ENCODE peak calls at places on chromosomes 5 and 9, in seven cellular contexts. W is NB4; R is astrocyte of the spinal cord; T is PC-9; Z is CD8-positive, alpha-beta memory T cell; G is lower lobe of right lung; J is heart right ventricle. F is an unnamed sample.

GRCh38 chr9:132074736-132075135 is 4.9 kb downstream of the MED27 start:
- DNase-seq in W (no peak), R (peak; percentile 79), T (no peak), Z (no peak), G (no peak), J (no peak), F (peak; percentile 44)

GRCh38 chr5:50978903-50979302 is 312.5 kb downstream of the PARP8 start:
- DNase-seq in W (no peak), R (no peak), T (no peak), Z (no peak), G (no peak), J (no peak), F (no peak)

GRCh38 chr5:112594060-112594850 is 143.4 kb upstream of the APC start:
- DNase-seq in W (no peak), R (no peak), T (no peak), Z (no peak), G (no peak), J (no peak), F (no peak)

GRCh38 chr9:95581900-95582299 is 65.1 kb upstream of the PTCH1 start:
- DNase-seq in W (no peak), R (no peak), T (no peak), Z (no peak), G (no peak), J (no peak), F (no peak)

GRCh38 chr9:120381839-120382238 is 198.1 kb downstream of the CDK5RAP2 start:
- DNase-seq in W (no peak), R (no peak), T (no peak), Z (no peak), G (no peak), J (no peak), F (no peak)

GRCh38 chr5:177531209-177531940 is 14.6 kb upstream of the DDX41 start:
- DNase-seq in W (no peak), R (no peak), T (no peak), Z (no peak), G (no peak), J (no peak), F (no peak)

GRCh38 chr9:3751125-3751758 is 225.4 kb upstream of the RFX3 start:
- DNase-seq in W (peak; percentile 76), R (peak; percentile 92), T (no peak), Z (no peak), G (no peak), J (no peak), F (peak; percentile 62)

GRCh38 chr5:150122158-150122510 is 33.5 kb downstream of the PDGFRB start:
- DNase-seq in W (peak; percentile 73), R (no peak), T (no peak), Z (no peak), G (peak; percentile 74), J (no peak), F (no peak)

GRCh38 chr5:65663804-65664521 is 39.1 kb downstream of the SHLD3 start:
- DNase-seq in W (no peak), R (peak; percentile 6), T (no peak), Z (no peak), G (no peak), J (no peak), F (no peak)

GRCh38 chr9:35923927-35924763 is 14.9 kb downstream of the SPAAR start:
- DNase-seq in W (peak; percentile 48), R (peak; percentile 96), T (peak; percentile 75), Z (no peak), G (no peak), J (no peak), F (peak; percentile 92)

GRCh38 chr5:33023649-33024048 is 312.5 kb downstream of the NPR3 start:
- DNase-seq in W (no peak), R (no peak), T (no peak), Z (no peak), G (no peak), J (no peak), F (no peak)

GRCh38 chr5:173306695-173307094 is 21.5 kb downstream of the STC2 start:
- DNase-seq in W (no peak), R (no peak), T (peak; percentile 25), Z (no peak), G (no peak), J (no peak), F (no peak)

GRCh38 chr5:115351356-115352195 is 55.1 kb upstream of the CCDC112 start:
- DNase-seq in W (no peak), R (peak; percentile 72), T (peak; percentile 46), Z (no peak), G (no peak), J (no peak), F (no peak)

GRCh38 chr5:61460471-61460870 is 128.4 kb downstream of the ZSWIM6 start:
- DNase-seq in W (peak; percentile 4), R (no peak), T (no peak), Z (no peak), G (no peak), J (no peak), F (no peak)

GRCh38 chr9:83544002-83544698 is 5.9 kb upstream of the FRMD3 start:
- DNase-seq in W (peak; percentile 66), R (peak; percentile 79), T (peak; percentile 71), Z (no peak), G (no peak), J (peak; percentile 36), F (peak; percentile 48)

GRCh38 chr9:122088880-122089567 is 4.1 kb downstream of the TTLL11 start:
- DNase-seq in W (no peak), R (no peak), T (peak; percentile 28), Z (no peak), G (no peak), J (no peak), F (no peak)

GRCh38 chr9:138057726-138058125 is 180.1 kb downstream of the CACNA1B start:
- DNase-seq in W (no peak), R (no peak), T (no peak), Z (no peak), G (no peak), J (no peak), F (no peak)

GRCh38 chr9:89877051-89878002 is 272.5 kb downstream of the GADD45G start:
- DNase-seq in W (no peak), R (no peak), T (no peak), Z (no peak), G (peak; percentile 20), J (no peak), F (no peak)

GRCh38 chr9:14652729-14653377 is 40.4 kb downstream of the ZDHHC21 start:
- DNase-seq in W (peak; percentile 26), R (peak; percentile 10), T (no peak), Z (no peak), G (no peak), J (no peak), F (no peak)

GRCh38 chr9:87861332-87861731 is 21.3 kb upstream of the SPATA31E1 start:
- DNase-seq in W (no peak), R (no peak), T (peak; percentile 41), Z (no peak), G (no peak), J (no peak), F (no peak)
- H3K4me3 ChIP-seq in W (no peak overlapping the region), R (no peak overlapping the region), T (no peak overlapping the region), Z (no peak overlapping the region), G (no peak overlapping the region), J (no peak overlapping the region), F (no peak overlapping the region)

DNA sequence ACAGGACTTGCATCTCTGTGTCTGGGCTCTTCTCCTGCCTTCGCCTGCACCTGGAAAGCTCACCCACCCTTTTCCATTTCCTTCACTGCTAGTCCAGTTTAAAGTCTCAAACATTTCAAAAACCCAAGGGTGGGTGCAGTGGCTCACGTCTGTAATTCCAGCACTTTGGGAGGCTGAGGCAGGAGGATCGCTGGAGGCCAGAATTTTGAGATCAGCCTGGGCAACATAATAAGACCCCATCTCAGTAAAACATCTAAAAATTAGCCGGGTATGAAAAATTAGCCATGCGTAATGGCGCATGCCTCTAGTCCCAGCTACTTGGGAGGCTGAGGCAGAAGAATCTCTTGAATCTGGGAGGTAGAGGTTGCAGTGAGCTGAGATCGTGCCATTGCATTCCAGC is 139.9 kb upstream of the RETREG1 start:
- DNase-seq in W (no peak), R (no peak), T (no peak), Z (no peak), G (no peak), J (no peak), F (no peak)
- H3K4me3 ChIP-seq in W (no peak overlapping the region), R (no peak overlapping the region), T (no peak overlapping the region), Z (no peak overlapping the region), G (no peak overlapping the region), J (no peak overlapping the region), F (no peak overlapping the region)

GRCh38 chr5:181163487-181164075 is 16.2 kb downstream of the OR2V2 start:
- DNase-seq in W (peak; percentile 88), R (no peak), T (no peak), Z (no peak), G (no peak), J (no peak), F (no peak)

GRCh38 chr5:181161534-181162175 is 14.3 kb downstream of the OR2V2 start:
- DNase-seq in W (no peak), R (no peak), T (no peak), Z (no peak), G (no peak), J (no peak), F (no peak)

GRCh38 chr5:181158869-181159268 is 11.5 kb downstream of the OR2V2 start:
- DNase-seq in W (no peak), R (no peak), T (no peak), Z (no peak), G (no peak), J (no peak), F (no peak)

GRCh38 chr5:181159286-181160143 is 12.1 kb downstream of the OR2V2 start:
- DNase-seq in W (peak; percentile 82), R (peak; percentile 73), T (peak; percentile 75), Z (peak; percentile 74), G (peak; percentile 85), J (peak; percentile 88), F (no peak)

GRCh38 chr5:181160144-181160754 is 12.9 kb downstream of the OR2V2 start:
- DNase-seq in W (no peak), R (peak; percentile 52), T (no peak), Z (peak; percentile 75), G (no peak), J (peak; percentile 42), F (no peak)
- H3K4me3 ChIP-seq in W (no peak overlapping the region), R (peak overlapping the region; percentile 43), T (peak overlapping the region; percentile 30), Z (peak overlapping the region; percentile 74), G (peak overlapping the region; percentile 30), J (peak overlapping the region; percentile 21), F (peak overlapping the region; percentile 44)

GRCh38 chr5:168327994-168328393 is 36.5 kb downstream of the WWC1 start:
- DNase-seq in W (no peak), R (peak; percentile 38), T (no peak), Z (no peak), G (no peak), J (no peak), F (peak; percentile 54)

GRCh38 chr5:168329302-168329701 is 37.9 kb downstream of the WWC1 start:
- DNase-seq in W (no peak), R (peak; percentile 46), T (peak; percentile 75), Z (no peak), G (no peak), J (no peak), F (no peak)

GRCh38 chr5:168327019-168327421 is 35.6 kb downstream of the WWC1 start:
- DNase-seq in W (no peak), R (peak; percentile 31), T (no peak), Z (no peak), G (no peak), J (no peak), F (peak; percentile 27)

GRCh38 chr5:168327451-168327850 is 36.0 kb downstream of the WWC1 start:
- DNase-seq in W (no peak), R (no peak), T (no peak), Z (no peak), G (no peak), J (no peak), F (no peak)

DNA sequence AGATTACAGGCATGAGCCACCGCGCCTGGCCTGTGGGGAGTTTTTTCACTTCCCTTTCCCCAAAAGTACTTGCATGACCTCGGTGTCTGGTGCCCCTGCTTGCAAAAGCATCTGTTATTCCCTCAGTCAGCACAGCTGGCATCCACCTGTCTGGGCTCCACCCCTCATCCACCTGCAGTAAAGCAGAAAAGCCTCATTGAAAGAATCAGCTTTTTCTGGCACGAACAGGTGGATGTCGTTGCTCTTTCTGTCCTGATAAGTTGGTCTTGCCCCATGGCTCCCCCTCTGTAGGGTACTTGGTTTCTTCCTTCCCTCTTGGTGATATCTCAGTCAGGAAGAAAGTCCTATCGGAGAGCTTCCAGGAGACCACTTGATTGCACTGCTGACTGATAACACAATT is 37.4 kb downstream of the WWC1 start:
- DNase-seq in W (peak; percentile 7), R (peak; percentile 42), T (peak; percentile 65), Z (no peak), G (no peak), J (no peak), F (no peak)
- H3K4me3 ChIP-seq in W (no peak overlapping the region), R (no peak overlapping the region), T (peak overlapping the region; percentile 39), Z (no peak overlapping the region), G (no peak overlapping the region), J (no peak overlapping the region), F (no peak overlapping the region)